ENCODE peak calls at places on chromosomes 16 and 17, in seven cellular contexts. U is A549, E is stomach, Z is tibial nerve, S is ovary, X is H1, T is sigmoid colon. K is an unnamed sample. For H3K4me1, the result is how much of the 10 kb centered on the place peaks cover.

GRCh38 chr17:2155482-2156051 is 100.7 kb downstream of the HIC1 start:
- DNase-seq in U (no peak), E (no peak), Z (no peak), S (no peak), X (no peak), T (no peak), K (no peak)

GRCh38 chr16:81431554-81432353 is 12.9 kb upstream of the CMIP start:
- DNase-seq in U (peak), E (no peak), Z (no peak), S (no peak), X (no peak), T (peak), K (peak)

GRCh38 chr17:79658811-79659207 is 48.0 kb upstream of the RBFOX3 start:
- DNase-seq in U (peak), E (no peak), Z (no peak), S (no peak), X (peak), T (peak), K (no peak)

GRCh38 chr16:50841081-50841886 is 99.4 kb downstream of the CYLD start:
- DNase-seq in U (no peak), E (no peak), Z (no peak), S (no peak), X (peak), T (no peak), K (peak)

GRCh38 chr17:31321481-31321880 is at the start of gene EVI2A:
- DNase-seq in U (no peak), E (no peak), Z (no peak), S (no peak), X (no peak), T (no peak), K (peak)

GRCh38 chr16:55499951-55500350 is 8.9 kb upstream of the LPCAT2 start:
- DNase-seq in U (peak), E (no peak), Z (no peak), S (no peak), X (peak), T (peak), K (no peak)

GRCh38 chr16:78705694-78706093 is 606.2 kb downstream of the WWOX start:
- DNase-seq in U (peak), E (no peak), Z (no peak), S (no peak), X (no peak), T (no peak), K (no peak)

GRCh38 chr17:17938388-17939107 is 33.7 kb downstream of the TOM1L2 start:
- DNase-seq in U (no peak), E (no peak), Z (no peak), S (no peak), X (no peak), T (no peak), K (peak)

GRCh38 chr17:35747540-35748017 is 5.5 kb downstream of the GAS2L2 start:
- DNase-seq in U (peak), E (peak), Z (peak), S (peak), X (peak), T (peak), K (no peak)

DNA sequence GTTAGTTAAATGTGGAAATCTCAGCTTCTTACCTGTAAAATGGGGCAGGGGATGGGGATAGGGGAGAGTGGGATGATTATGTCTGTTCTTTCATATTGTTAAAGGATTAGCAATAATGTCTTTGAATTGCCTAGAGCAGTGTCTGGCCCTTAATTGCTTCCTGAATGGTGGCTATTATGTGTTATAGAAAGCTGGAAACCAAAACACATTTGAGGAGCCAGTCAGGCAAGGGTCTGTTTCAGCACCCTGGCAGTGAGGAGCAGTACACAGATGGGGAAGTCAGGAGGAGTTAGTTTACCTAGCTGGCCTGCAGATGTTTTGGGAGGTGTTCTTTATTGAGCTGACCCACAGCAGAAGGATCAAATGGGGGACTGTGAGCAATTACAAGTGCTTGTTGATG is 63.0 kb downstream of the NUP93 start:
- DNase-seq in U (no peak), E (no peak), Z (no peak), S (no peak), X (no peak), T (no peak), K (no peak)
- H3K4me1 ChIP-seq in U (under half), E (under half), Z (under half), S (under half), X (under half), T (under half), K (under half)

DNA sequence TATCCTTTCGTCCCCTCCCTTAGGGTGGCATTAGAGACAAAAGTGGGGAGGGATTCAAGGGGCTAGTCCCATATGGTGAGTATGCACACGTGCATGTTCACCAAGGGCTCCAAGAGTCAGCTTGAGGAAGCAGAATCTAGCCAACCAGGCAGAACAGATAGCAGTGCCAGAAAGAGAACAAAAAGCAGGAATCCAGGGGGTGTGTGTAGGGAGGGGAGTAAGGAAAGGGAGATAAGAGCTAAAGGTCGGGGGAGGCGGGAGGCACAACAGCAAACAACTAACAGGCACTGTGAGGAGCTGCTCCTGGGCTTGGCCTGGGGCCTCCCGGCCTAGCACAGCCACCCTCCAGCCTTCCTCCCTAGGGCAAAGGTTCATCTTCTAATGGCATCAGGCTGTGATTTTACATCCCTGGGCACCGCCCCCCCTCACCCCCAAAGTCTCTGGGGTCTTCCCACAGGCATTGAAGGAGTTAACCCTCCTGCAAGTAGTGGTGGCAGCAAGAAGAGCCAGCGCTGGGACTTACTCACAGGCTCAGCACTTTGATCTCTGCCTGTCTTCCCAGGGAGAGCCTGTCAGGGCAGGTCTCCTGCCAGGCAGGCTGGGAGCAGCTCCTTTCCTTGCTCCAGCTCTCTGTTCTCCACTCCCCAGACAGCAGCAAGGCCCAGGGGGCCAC is 12.4 kb upstream of the SUPT4H1 start:
- DNase-seq in U (no peak), E (peak), Z (no peak), S (no peak), X (no peak), T (no peak), K (no peak)
- TF ChIP-seq EP300 in U (no peak), E (no peak), Z (no peak), S (no peak), X (no peak), T (no peak), K (no peak)

DNA sequence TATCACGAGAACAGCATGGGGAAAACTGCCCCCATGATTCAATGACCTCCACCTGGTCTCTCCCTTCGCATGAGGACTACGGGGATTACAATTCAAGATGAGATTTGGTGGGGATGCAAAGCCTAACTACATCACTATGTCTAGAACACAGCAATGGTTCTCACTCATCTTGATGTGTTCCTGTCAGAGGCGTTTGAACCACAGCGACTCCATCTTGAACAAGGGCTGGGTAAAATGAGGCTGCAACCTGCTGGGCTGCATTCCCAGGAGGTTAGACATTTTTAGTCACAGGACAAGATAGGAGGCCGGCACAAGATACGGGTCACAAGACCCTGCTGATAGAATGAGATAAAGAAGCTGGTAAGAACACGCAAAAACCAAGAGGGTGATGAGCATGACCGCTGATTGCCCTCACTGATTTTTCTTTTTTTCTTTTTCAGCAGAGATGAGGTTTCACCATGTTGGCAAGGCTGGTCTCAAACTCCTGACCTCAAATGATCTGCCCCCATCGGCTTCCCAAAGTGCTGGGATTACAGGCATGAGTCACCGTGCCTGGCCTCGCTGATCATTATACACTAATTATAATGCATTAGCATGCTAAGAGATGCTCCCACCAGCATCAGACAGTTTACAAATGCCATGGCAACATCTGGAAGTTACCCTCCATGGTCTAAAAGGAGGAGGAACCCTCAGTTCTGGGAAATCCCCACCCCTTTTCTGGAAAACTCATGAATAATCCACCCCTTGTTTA is 3.0 kb upstream of the PPY start:
- DNase-seq in U (no peak), E (no peak), Z (no peak), S (no peak), X (no peak), T (no peak), K (no peak)
- H3K4me1 ChIP-seq in U (under half), E (under half), Z (under half), S (under half), X (under half), T (under half), K (under half)

DNA sequence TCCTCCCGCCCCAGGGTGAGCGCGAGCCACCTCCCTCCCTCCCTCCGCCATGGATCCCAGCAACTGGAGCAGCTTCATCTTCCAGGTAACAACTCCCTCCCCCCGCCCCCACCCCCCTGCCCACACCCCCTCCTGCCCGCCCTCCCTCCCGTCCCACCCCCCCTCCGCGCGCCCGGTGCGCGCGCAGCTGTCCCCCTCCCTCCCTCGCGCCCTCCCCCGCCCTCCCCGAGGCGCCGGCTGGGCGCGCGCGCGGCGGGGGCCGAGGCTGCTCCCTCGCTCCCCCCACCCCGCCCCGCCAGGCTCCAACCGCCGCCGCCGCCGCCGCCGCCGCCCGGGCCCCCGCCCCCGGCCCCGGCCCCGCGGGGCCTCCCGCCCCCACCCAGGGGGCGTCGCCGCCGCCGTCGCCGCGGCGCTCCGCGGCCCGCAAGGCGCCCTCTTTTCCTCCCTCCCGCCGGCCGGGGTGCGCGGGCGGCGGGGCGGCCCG is at the start of gene MAZ:
- DNase-seq in U (peak), E (no peak), Z (no peak), S (no peak), X (no peak), T (no peak), K (no peak)
- TF ChIP-seq EP300 in U (no peak), E (no peak), Z (no peak), S (no peak), X (no peak), T (no peak), K (no peak)

GRCh38 chr16:71784093-71784492 is 24.5 kb downstream of the AP1G1 start:
- DNase-seq in U (no peak), E (no peak), Z (no peak), S (no peak), X (no peak), T (no peak), K (no peak)

GRCh38 chr16:71788578-71788977 is 20.1 kb downstream of the AP1G1 start:
- DNase-seq in U (no peak), E (no peak), Z (no peak), S (no peak), X (no peak), T (no peak), K (no peak)

GRCh38 chr16:71792176-71792575 is 16.5 kb downstream of the AP1G1 start:
- DNase-seq in U (no peak), E (no peak), Z (no peak), S (no peak), X (no peak), T (no peak), K (no peak)

GRCh38 chr16:71794018-71794417 is 14.6 kb downstream of the AP1G1 start:
- DNase-seq in U (no peak), E (no peak), Z (no peak), S (no peak), X (no peak), T (no peak), K (no peak)

DNA sequence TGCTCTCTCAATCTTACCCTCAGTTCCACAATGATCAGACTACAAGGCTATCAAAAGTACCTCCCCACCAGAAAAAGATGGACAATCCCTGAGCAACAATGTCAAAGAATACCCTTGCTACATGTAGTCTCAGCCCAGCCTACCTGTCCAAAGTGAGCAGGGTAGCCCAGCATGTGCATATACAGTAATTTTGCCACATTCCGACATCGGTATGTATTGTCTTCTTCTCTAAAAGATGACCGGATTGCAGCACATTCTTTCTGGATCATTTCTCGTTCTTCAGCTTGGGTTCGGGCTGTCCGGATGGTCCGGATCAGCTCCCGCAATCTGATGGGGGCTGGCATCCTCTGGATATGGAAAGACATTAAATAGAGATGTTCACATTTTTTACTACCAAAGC is 19.5 kb downstream of the AP1G1 start:
- DNase-seq in U (no peak), E (no peak), Z (no peak), S (no peak), X (no peak), T (no peak), K (no peak)
- H3K4me1 ChIP-seq in U (under half), E (half or more), Z (under half), S (under half), X (under half), T (under half), K (under half)

K was measured in upper lobe of left lung.